ENCODE peak calls at places on chromosomes 16 and 17, in ten cellular contexts. One of them, this sample, is unnamed.

GRCh38 chr17:13362341-13363122 is 239.2 kb downstream of the HS3ST3A1 start:
- DNase-seq in HEK293T: no peak
- DNase-seq in fibroblast of gingiva: no peak
- DNase-seq in retina: no peak
- DNase-seq in EH: peak; percentile 79
- DNase-seq in NK-92 treated with Interleukin-12 subunit alpha and Interleukin-12 subunit beta, amount 100 ng/mL, for 24 hours: no peak
- DNase-seq in AG04449: no peak
- DNase-seq in AG10803: peak; percentile 60
- DNase-seq in activated CD8-positive, alpha-beta memory T cell treated with anti-CD3 and anti-CD28 coated beads, Interleukin-2, amount 10 ng/mL, durations not matched to agents 7 days and 5 days: no peak
- DNase-seq in AG20443: peak; percentile 33
- DNase-seq in this sample: no peak

GRCh38 chr17:29560306-29560705 is 6.5 kb downstream of the ABHD15 start:
- DNase-seq in retina: no peak
- DNase-seq in NK-92 treated with Interleukin-12 subunit alpha and Interleukin-12 subunit beta, amount 100 ng/mL, for 24 hours: no peak
- DNase-seq in AG20443: no peak
- DNase-seq in fibroblast of gingiva: no peak
- DNase-seq in AG10803: no peak
- DNase-seq in activated CD8-positive, alpha-beta memory T cell treated with anti-CD3 and anti-CD28 coated beads, Interleukin-2, amount 10 ng/mL, durations not matched to agents 7 days and 5 days: no peak
- DNase-seq in EH: no peak
- DNase-seq in HEK293T: no peak
- DNase-seq in AG04449: no peak
- DNase-seq in this sample: no peak

GRCh38 chr16:8905168-8905762 is 23.1 kb downstream of the LITAFD start:
- DNase-seq in NK-92 treated with Interleukin-12 subunit alpha and Interleukin-12 subunit beta, amount 100 ng/mL, for 24 hours: no peak
- DNase-seq in AG04449: no peak
- DNase-seq in retina: no peak
- DNase-seq in activated CD8-positive, alpha-beta memory T cell treated with anti-CD3 and anti-CD28 coated beads, Interleukin-2, amount 10 ng/mL, durations not matched to agents 7 days and 5 days: no peak
- DNase-seq in HEK293T: no peak
- DNase-seq in fibroblast of gingiva: peak; percentile 21
- DNase-seq in AG20443: peak; percentile 46
- DNase-seq in AG10803: peak; percentile 42
- DNase-seq in EH: peak; percentile 44
- DNase-seq in this sample: no peak

GRCh38 chr17:76368545-76368944 is 14.8 kb upstream of the PRPSAP1 start:
- DNase-seq in NK-92 treated with Interleukin-12 subunit alpha and Interleukin-12 subunit beta, amount 100 ng/mL, for 24 hours: no peak
- DNase-seq in AG04449: no peak
- DNase-seq in AG10803: peak; percentile 62
- DNase-seq in fibroblast of gingiva: peak; percentile 28
- DNase-seq in retina: peak; percentile 56
- DNase-seq in activated CD8-positive, alpha-beta memory T cell treated with anti-CD3 and anti-CD28 coated beads, Interleukin-2, amount 10 ng/mL, durations not matched to agents 7 days and 5 days: no peak
- DNase-seq in HEK293T: peak; percentile 6
- DNase-seq in EH: peak; percentile 90
- DNase-seq in AG20443: peak; percentile 66
- DNase-seq in this sample: no peak

GRCh38 chr16:3188675-3188924 is 596 bp downstream of the OR1F1 start:
- DNase-seq in AG20443: no peak
- DNase-seq in HEK293T: no peak
- DNase-seq in fibroblast of gingiva: no peak
- DNase-seq in AG04449: no peak
- DNase-seq in activated CD8-positive, alpha-beta memory T cell treated with anti-CD3 and anti-CD28 coated beads, Interleukin-2, amount 10 ng/mL, durations not matched to agents 7 days and 5 days: no peak
- DNase-seq in NK-92 treated with Interleukin-12 subunit alpha and Interleukin-12 subunit beta, amount 100 ng/mL, for 24 hours: no peak
- DNase-seq in AG10803: no peak
- DNase-seq in retina: peak; percentile 71
- DNase-seq in EH: no peak
- DNase-seq in this sample: no peak

GRCh38 chr17:79670537-79671386 is 59.9 kb upstream of the RBFOX3 start:
- DNase-seq in retina: peak; percentile 75
- DNase-seq in activated CD8-positive, alpha-beta memory T cell treated with anti-CD3 and anti-CD28 coated beads, Interleukin-2, amount 10 ng/mL, durations not matched to agents 7 days and 5 days: no peak
- DNase-seq in AG10803: no peak
- DNase-seq in fibroblast of gingiva: no peak
- DNase-seq in NK-92 treated with Interleukin-12 subunit alpha and Interleukin-12 subunit beta, amount 100 ng/mL, for 24 hours: no peak
- DNase-seq in AG20443: no peak
- DNase-seq in HEK293T: no peak
- DNase-seq in EH: no peak
- DNase-seq in AG04449: no peak
- DNase-seq in this sample: peak; percentile 73

GRCh38 chr17:3400008-3400407 is 1.8 kb upstream of the OR1E1 start:
- DNase-seq in EH: no peak
- DNase-seq in fibroblast of gingiva: no peak
- DNase-seq in activated CD8-positive, alpha-beta memory T cell treated with anti-CD3 and anti-CD28 coated beads, Interleukin-2, amount 10 ng/mL, durations not matched to agents 7 days and 5 days: no peak
- DNase-seq in HEK293T: no peak
- DNase-seq in AG04449: no peak
- DNase-seq in AG10803: no peak
- DNase-seq in retina: no peak
- DNase-seq in AG20443: no peak
- DNase-seq in NK-92 treated with Interleukin-12 subunit alpha and Interleukin-12 subunit beta, amount 100 ng/mL, for 24 hours: no peak
- DNase-seq in this sample: no peak

GRCh38 chr16:66523861-66524354 is 26.0 kb downstream of the TK2 start:
- DNase-seq in AG04449: no peak
- DNase-seq in HEK293T: no peak
- DNase-seq in retina: no peak
- DNase-seq in NK-92 treated with Interleukin-12 subunit alpha and Interleukin-12 subunit beta, amount 100 ng/mL, for 24 hours: peak; percentile 31
- DNase-seq in EH: no peak
- DNase-seq in AG20443: no peak
- DNase-seq in AG10803: no peak
- DNase-seq in fibroblast of gingiva: no peak
- DNase-seq in activated CD8-positive, alpha-beta memory T cell treated with anti-CD3 and anti-CD28 coated beads, Interleukin-2, amount 10 ng/mL, durations not matched to agents 7 days and 5 days: peak; percentile 78
- DNase-seq in this sample: no peak

GRCh38 chr17:19730829-19731228 is 14.4 kb upstream of the SLC47A2 start:
- DNase-seq in EH: no peak
- DNase-seq in NK-92 treated with Interleukin-12 subunit alpha and Interleukin-12 subunit beta, amount 100 ng/mL, for 24 hours: no peak
- DNase-seq in HEK293T: no peak
- DNase-seq in AG10803: no peak
- DNase-seq in AG04449: no peak
- DNase-seq in AG20443: no peak
- DNase-seq in retina: no peak
- DNase-seq in activated CD8-positive, alpha-beta memory T cell treated with anti-CD3 and anti-CD28 coated beads, Interleukin-2, amount 10 ng/mL, durations not matched to agents 7 days and 5 days: no peak
- DNase-seq in fibroblast of gingiva: peak; percentile 10
- DNase-seq in this sample: no peak

GRCh38 chr16:66304961-66305360 is 61.5 kb upstream of the CDH5 start:
- DNase-seq in activated CD8-positive, alpha-beta memory T cell treated with anti-CD3 and anti-CD28 coated beads, Interleukin-2, amount 10 ng/mL, durations not matched to agents 7 days and 5 days: peak; percentile 26
- DNase-seq in NK-92 treated with Interleukin-12 subunit alpha and Interleukin-12 subunit beta, amount 100 ng/mL, for 24 hours: no peak
- DNase-seq in fibroblast of gingiva: no peak
- DNase-seq in HEK293T: no peak
- DNase-seq in retina: no peak
- DNase-seq in AG20443: no peak
- DNase-seq in AG04449: no peak
- DNase-seq in EH: no peak
- DNase-seq in AG10803: no peak
- DNase-seq in this sample: peak; percentile 46

GRCh38 chr16:66862023-66862520 is 17.9 kb downstream of the CA7 start:
- DNase-seq in AG04449: no peak
- DNase-seq in AG20443: no peak
- DNase-seq in NK-92 treated with Interleukin-12 subunit alpha and Interleukin-12 subunit beta, amount 100 ng/mL, for 24 hours: no peak
- DNase-seq in retina: no peak
- DNase-seq in activated CD8-positive, alpha-beta memory T cell treated with anti-CD3 and anti-CD28 coated beads, Interleukin-2, amount 10 ng/mL, durations not matched to agents 7 days and 5 days: no peak
- DNase-seq in fibroblast of gingiva: no peak
- DNase-seq in HEK293T: no peak
- DNase-seq in EH: no peak
- DNase-seq in AG10803: no peak
- DNase-seq in this sample: peak; percentile 40

GRCh38 chr16:57781349-57781740 is 20.9 kb downstream of the KIFC3 start:
- DNase-seq in NK-92 treated with Interleukin-12 subunit alpha and Interleukin-12 subunit beta, amount 100 ng/mL, for 24 hours: no peak
- DNase-seq in fibroblast of gingiva: no peak
- DNase-seq in activated CD8-positive, alpha-beta memory T cell treated with anti-CD3 and anti-CD28 coated beads, Interleukin-2, amount 10 ng/mL, durations not matched to agents 7 days and 5 days: no peak
- DNase-seq in AG04449: no peak
- DNase-seq in AG20443: no peak
- DNase-seq in retina: no peak
- DNase-seq in AG10803: no peak
- DNase-seq in EH: no peak
- DNase-seq in HEK293T: no peak
- DNase-seq in this sample: no peak